ENCODE peak calls at places on chromosomes 13 and 19, in nine cellular contexts. N is CD4-positive, alpha-beta memory T cell; F is neuronal stem cell; Q is mammary epithelial cell; E is neural progenitor cell; D is upper lobe of left lung; T is PC-3; P is mesendoderm; U is K562. L is an unnamed sample.

GRCh38 chr19:51418707-51419106 is 1.3 kb upstream of the SIGLEC10 start:
- DNase-seq in N (no peak), F (no peak), Q (no peak), E (no peak), D (no peak), T (no peak), P (no peak), U (no peak), L (no peak)

GRCh38 chr13:66895780-66896179 is 334.4 kb downstream of the PCDH9 start:
- DNase-seq in N (no peak), F (peak; percentile 0), Q (no peak), E (peak; percentile 9), D (no peak), T (no peak), P (peak; percentile 1), U (no peak), L (no peak)

GRCh38 chr19:41427647-41428480 is 690 bp upstream of the B3GNT8 start:
- DNase-seq in N (peak; percentile 59), F (no peak), Q (no peak), E (peak; percentile 21), D (peak; percentile 84), T (no peak), P (peak; percentile 68), U (peak; percentile 72), L (peak; percentile 17)

GRCh38 chr19:58584498-58585441 is 11.6 kb upstream of the MZF1 start:
- DNase-seq in N (no peak), F (no peak), Q (no peak), E (no peak), D (no peak), T (no peak), P (no peak), U (peak; percentile 90), L (no peak)

GRCh38 chr19:44644391-44645016 is 794 bp downstream of the PVR start:
- DNase-seq in N (no peak), F (peak; percentile 43), Q (peak; percentile 63), E (peak; percentile 57), D (no peak), T (peak; percentile 44), P (peak; percentile 87), U (peak; percentile 27), L (peak; percentile 47)

GRCh38 chr19:18771328-18772242 is 19.5 kb downstream of the COMP start:
- DNase-seq in N (no peak), F (no peak), Q (no peak), E (peak; percentile 66), D (peak; percentile 72), T (peak; percentile 23), P (peak; percentile 54), U (peak; percentile 63), L (peak; percentile 54)

GRCh38 chr19:49340865-49341718 is 5.9 kb downstream of the CD37 start:
- DNase-seq in N (no peak), F (no peak), Q (no peak), E (no peak), D (no peak), T (no peak), P (no peak), U (no peak), L (no peak)

GRCh38 chr13:31172535-31172934 is 10.8 kb upstream of the HSPH1 start:
- DNase-seq in N (no peak), F (no peak), Q (peak; percentile 90), E (no peak), D (no peak), T (peak; percentile 96), P (peak; percentile 20), U (no peak), L (no peak)

GRCh38 chr13:112980441-112980840 is 11.4 kb downstream of the MCF2L start:
- DNase-seq in N (no peak), F (no peak), Q (no peak), E (no peak), D (peak; percentile 54), T (no peak), P (no peak), U (no peak), L (no peak)

GRCh38 chr13:98368019-98368418 is 190.9 kb upstream of the RNF113B start:
- DNase-seq in N (no peak), F (no peak), Q (no peak), E (no peak), D (no peak), T (no peak), P (no peak), U (no peak), L (no peak)

GRCh38 chr13:66180806-66181205 is 1049.3 kb downstream of the PCDH9 start:
- DNase-seq in N (no peak), F (no peak), Q (no peak), E (no peak), D (no peak), T (peak; percentile 9), P (no peak), U (no peak), L (no peak)

GRCh38 chr19:12828494-12828893 is 5.9 kb downstream of the RTBDN start:
- DNase-seq in N (no peak), F (no peak), Q (no peak), E (peak; percentile 79), D (no peak), T (peak; percentile 49), P (peak; percentile 63), U (peak; percentile 74), L (peak; percentile 76)

GRCh38 chr19:5803752-5804515 is 933 bp upstream of the NRTN start:
- DNase-seq in N (peak; percentile 93), F (peak; percentile 96), Q (peak; percentile 79), E (peak; percentile 97), D (peak; percentile 99), T (peak; percentile 98), P (peak; percentile 95), U (peak; percentile 97), L (peak; percentile 97)

GRCh38 chr13:55534306-55534705 is 1606.4 kb upstream of the PRR20A start:
- DNase-seq in N (no peak), F (no peak), Q (no peak), E (no peak), D (no peak), T (no peak), P (no peak), U (no peak), L (no peak)

GRCh38 chr13:24274452-24274971 is 34.9 kb upstream of the C1QTNF9 start:
- DNase-seq in N (peak; percentile 75), F (no peak), Q (peak; percentile 6), E (no peak), D (no peak), T (no peak), P (no peak), U (no peak), L (peak; percentile 54)

GRCh38 chr13:51435002-51435578 is 17.7 kb downstream of the INTS6 start:
- DNase-seq in N (peak; percentile 42), F (no peak), Q (no peak), E (no peak), D (no peak), T (peak; percentile 50), P (peak; percentile 11), U (no peak), L (peak; percentile 50)

GRCh38 chr19:33621065-33621785 is 528 bp upstream of the CHST8 start:
- DNase-seq in N (no peak), F (no peak), Q (no peak), E (no peak), D (peak; percentile 81), T (no peak), P (no peak), U (no peak), L (no peak)

GRCh38 chr19:39533791-39534190 is 1.1 kb upstream of the EID2B start:
- DNase-seq in N (no peak), F (no peak), Q (no peak), E (no peak), D (no peak), T (no peak), P (no peak), U (no peak), L (no peak)

GRCh38 chr13:45623516-45624090 is 8.1 kb upstream of the ERICH6B start:
- DNase-seq in N (peak; percentile 31), F (no peak), Q (no peak), E (peak; percentile 47), D (no peak), T (peak; percentile 45), P (peak; percentile 48), U (peak; percentile 6), L (peak; percentile 57)

DNA sequence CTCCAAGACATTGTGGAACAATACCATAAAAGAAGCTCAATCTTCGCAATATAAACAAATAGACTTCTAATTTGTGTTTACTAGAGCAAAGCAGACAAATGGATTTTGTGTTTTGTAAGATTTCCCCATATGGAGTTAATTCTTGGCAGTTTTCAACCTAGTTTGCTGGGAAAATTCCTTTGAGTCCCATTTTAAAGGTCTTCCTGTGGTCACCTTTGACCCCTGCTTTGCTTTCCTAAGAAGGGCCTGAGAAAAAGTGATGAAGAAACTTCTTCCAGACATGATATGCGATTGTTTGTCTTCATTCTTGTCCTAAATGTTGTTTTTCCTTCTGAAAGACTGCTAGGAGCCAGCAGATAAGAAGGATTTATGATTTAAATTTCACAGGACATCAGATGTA is 276.5 kb downstream of the LHFPL6 start:
- DNase-seq in N (no peak), F (no peak), Q (no peak), E (no peak), D (no peak), T (no peak), P (no peak), U (no peak), L (no peak)
- H3K27ac ChIP-seq in N (no peak overlapping the region), F (no peak overlapping the region), Q (no peak overlapping the region), E (peak overlapping the region; percentile 48), D (no peak overlapping the region), T (no peak overlapping the region), P (no peak overlapping the region), U (no peak overlapping the region), L (no peak overlapping the region)

GRCh38 chr13:41402695-41403511 is 54.4 kb upstream of the RGCC start:
- DNase-seq in N (no peak), F (no peak), Q (no peak), E (no peak), D (peak; percentile 44), T (no peak), P (peak; percentile 54), U (peak; percentile 55), L (no peak)
- H3K27ac ChIP-seq in N (no peak overlapping the region), F (peak overlapping the region; percentile 13), Q (no peak overlapping the region), E (no peak overlapping the region), D (no peak overlapping the region), T (no peak overlapping the region), P (no peak overlapping the region), U (no peak overlapping the region), L (no peak overlapping the region)

GRCh38 chr19:3966051-3967017 is 4.6 kb downstream of the DAPK3 start:
- DNase-seq in N (no peak), F (no peak), Q (no peak), E (peak; percentile 0), D (no peak), T (no peak), P (no peak), U (no peak), L (no peak)
- H3K27ac ChIP-seq in N (no peak overlapping the region), F (no peak overlapping the region), Q (no peak overlapping the region), E (no peak overlapping the region), D (peak overlapping the region; percentile 79), T (no peak overlapping the region), P (no peak overlapping the region), U (no peak overlapping the region), L (peak overlapping the region; percentile 23)

DNA sequence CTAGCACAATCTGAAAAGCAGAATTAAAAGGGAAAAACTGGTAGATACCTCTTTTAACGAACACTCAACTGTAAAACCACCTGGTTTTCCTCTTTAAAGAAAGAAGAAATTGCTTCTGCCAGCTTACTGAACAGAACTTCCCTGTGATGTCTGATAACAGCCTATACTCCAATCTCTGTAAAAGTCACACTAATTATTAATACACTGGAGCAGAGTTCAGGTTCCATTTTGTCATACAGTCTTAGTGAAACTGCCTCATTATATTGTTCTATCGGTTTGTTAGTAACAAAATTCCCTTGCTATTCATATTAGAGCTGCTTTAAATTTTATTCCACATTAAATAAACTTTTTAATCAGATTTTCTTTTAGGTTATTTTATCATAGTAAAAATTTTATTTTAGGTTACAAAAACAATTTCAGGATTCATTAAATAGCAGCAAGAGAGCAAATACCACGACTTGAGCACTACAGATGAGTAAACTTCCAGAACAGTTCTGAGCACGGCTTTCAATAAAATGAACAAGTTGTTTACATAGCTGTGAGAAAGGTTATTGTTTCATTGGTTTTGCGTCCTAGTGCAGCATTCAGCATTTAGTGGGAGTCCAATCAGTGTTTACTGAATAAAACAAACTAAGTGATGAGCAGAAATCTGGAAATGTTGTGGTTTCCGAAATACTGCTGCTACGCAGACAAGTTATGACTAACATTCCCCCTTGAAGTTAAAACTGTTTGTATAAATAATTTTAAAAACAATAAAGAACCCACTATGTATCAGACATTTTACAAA is 251.3 kb upstream of the STARD13 start:
- DNase-seq in N (no peak), F (no peak), Q (peak; percentile 13), E (no peak), D (no peak), T (peak; percentile 88), P (no peak), U (no peak), L (no peak)
- H3K27ac ChIP-seq in N (no peak overlapping the region), F (no peak overlapping the region), Q (no peak overlapping the region), E (no peak overlapping the region), D (peak overlapping the region; percentile 17), T (peak overlapping the region; percentile 98), P (no peak overlapping the region), U (no peak overlapping the region), L (peak overlapping the region; percentile 81)

L was measured in A673.